ENCODE peak calls at places on chromosome 18, in four cellular contexts. Y is H1, H is IMR-90, L is H9. V is an unnamed sample.

GRCh38 chr18:55319517-55319905 is 268.5 kb downstream of the TCF4 start:
- DNase-seq in Y (no peak), H (peak; percentile 62), L (no peak), V (no peak)

GRCh38 chr18:22505136-22505535 is 87.4 kb upstream of the CTAGE1 start:
- DNase-seq in Y (no peak), H (peak; percentile 32), L (no peak), V (no peak)

GRCh38 chr18:39805218-39805617 is 2149.8 kb upstream of the PIK3C3 start:
- DNase-seq in Y (no peak), H (no peak), L (no peak), V (no peak)

GRCh38 chr18:42765225-42765624 is 350.3 kb downstream of the RIT2 start:
- DNase-seq in Y (no peak), H (no peak), L (no peak), V (no peak)

GRCh38 chr18:79935098-79935480 is 16.4 kb downstream of the SLC66A2 start:
- DNase-seq in Y (no peak), H (no peak), L (peak; percentile 15), V (no peak)

GRCh38 chr18:23703057-23703986 is 14.1 kb downstream of the LAMA3 start:
- DNase-seq in Y (no peak), H (peak; percentile 79), L (no peak), V (peak; percentile 52)

GRCh38 chr18:15165048-15165447 is 417.1 kb downstream of the ANKRD30B start:
- DNase-seq in Y (no peak), H (no peak), L (no peak), V (peak; percentile 0)

GRCh38 chr18:22108674-22109073 is 60.7 kb upstream of the GATA6 start:
- DNase-seq in Y (no peak), H (no peak), L (peak; percentile 42), V (peak; percentile 80)

GRCh38 chr18:61531182-61531581 is 198.0 kb downstream of the CDH20 start:
- DNase-seq in Y (no peak), H (no peak), L (no peak), V (no peak)

GRCh38 chr18:73245345-73245744 is 377.6 kb upstream of the NETO1 start:
- DNase-seq in Y (peak; percentile 47), H (no peak), L (peak; percentile 51), V (peak; percentile 89)

GRCh38 chr18:23452728-23453656 is at the start of gene RIOK3:
- DNase-seq in Y (peak; percentile 96), H (peak; percentile 92), L (peak; percentile 98), V (peak; percentile 99)

GRCh38 chr18:79866889-79867574 is 69.3 kb downstream of the KCNG2 start:
- DNase-seq in Y (no peak), H (peak; percentile 29), L (no peak), V (no peak)

GRCh38 chr18:73340135-73340934 is 472.5 kb upstream of the NETO1 start:
- DNase-seq in Y (no peak), H (peak; percentile 48), L (no peak), V (no peak)

GRCh38 chr18:50879302-50880107 is 587 bp downstream of the ME2 start:
- DNase-seq in Y (no peak), H (peak; percentile 38), L (peak; percentile 39), V (peak; percentile 69)

GRCh38 chr18:14907420-14907819 is 159.4 kb downstream of the ANKRD30B start:
- DNase-seq in Y (no peak), H (no peak), L (no peak), V (no peak)

GRCh38 chr18:79950440-79951341 is 762 bp downstream of the SLC66A2 start:
- DNase-seq in Y (no peak), H (peak; percentile 12), L (peak; percentile 42), V (no peak)

GRCh38 chr18:42976869-42977268 is 138.6 kb downstream of the RIT2 start:
- DNase-seq in Y (no peak), H (no peak), L (no peak), V (peak; percentile 35)

GRCh38 chr18:80259610-80260009 is 12.3 kb upstream of the PARD6G start:
- DNase-seq in Y (no peak), H (no peak), L (no peak), V (no peak)

GRCh38 chr18:61388010-61388409 is 54.8 kb downstream of the CDH20 start:
- DNase-seq in Y (no peak), H (peak; percentile 12), L (no peak), V (no peak)

GRCh38 chr18:73479472-73479871 is 611.7 kb upstream of the NETO1 start:
- DNase-seq in Y (no peak), H (peak; percentile 63), L (no peak), V (peak; percentile 8)

GRCh38 chr18:47512056-47512455 is 260.6 kb upstream of the SKOR2 start:
- DNase-seq in Y (peak; percentile 7), H (no peak), L (no peak), V (no peak)

GRCh38 chr18:11162889-11163288 is 13.5 kb upstream of the PIEZO2 start:
- DNase-seq in Y (no peak), H (no peak), L (no peak), V (peak; percentile 53)

GRCh38 chr18:32358075-32358474 is 112.6 kb downstream of the GAREM1 start:
- DNase-seq in Y (no peak), H (no peak), L (peak; percentile 46), V (peak; percentile 59)

GRCh38 chr18:62325806-62326645 is 916 bp downstream of the TNFRSF11A start:
- DNase-seq in Y (no peak), H (peak; percentile 2), L (no peak), V (peak; percentile 57)

GRCh38 chr18:63141777-63142176 is 177.8 kb downstream of the BCL2 start:
- DNase-seq in Y (no peak), H (no peak), L (no peak), V (no peak)

GRCh38 chr18:14029512-14029911 is 102.7 kb downstream of the ZNF519 start:
- DNase-seq in Y (no peak), H (no peak), L (no peak), V (no peak)

GRCh38 chr18:46068763-46069162 is 3.3 kb downstream of the PSTPIP2 start:
- DNase-seq in Y (peak; percentile 16), H (no peak), L (no peak), V (no peak)
- H2BK5ac ChIP-seq in Y (no peak overlapping the region), H (peak overlapping the region; percentile 84), L (no peak overlapping the region), V (no peak overlapping the region)

DNA sequence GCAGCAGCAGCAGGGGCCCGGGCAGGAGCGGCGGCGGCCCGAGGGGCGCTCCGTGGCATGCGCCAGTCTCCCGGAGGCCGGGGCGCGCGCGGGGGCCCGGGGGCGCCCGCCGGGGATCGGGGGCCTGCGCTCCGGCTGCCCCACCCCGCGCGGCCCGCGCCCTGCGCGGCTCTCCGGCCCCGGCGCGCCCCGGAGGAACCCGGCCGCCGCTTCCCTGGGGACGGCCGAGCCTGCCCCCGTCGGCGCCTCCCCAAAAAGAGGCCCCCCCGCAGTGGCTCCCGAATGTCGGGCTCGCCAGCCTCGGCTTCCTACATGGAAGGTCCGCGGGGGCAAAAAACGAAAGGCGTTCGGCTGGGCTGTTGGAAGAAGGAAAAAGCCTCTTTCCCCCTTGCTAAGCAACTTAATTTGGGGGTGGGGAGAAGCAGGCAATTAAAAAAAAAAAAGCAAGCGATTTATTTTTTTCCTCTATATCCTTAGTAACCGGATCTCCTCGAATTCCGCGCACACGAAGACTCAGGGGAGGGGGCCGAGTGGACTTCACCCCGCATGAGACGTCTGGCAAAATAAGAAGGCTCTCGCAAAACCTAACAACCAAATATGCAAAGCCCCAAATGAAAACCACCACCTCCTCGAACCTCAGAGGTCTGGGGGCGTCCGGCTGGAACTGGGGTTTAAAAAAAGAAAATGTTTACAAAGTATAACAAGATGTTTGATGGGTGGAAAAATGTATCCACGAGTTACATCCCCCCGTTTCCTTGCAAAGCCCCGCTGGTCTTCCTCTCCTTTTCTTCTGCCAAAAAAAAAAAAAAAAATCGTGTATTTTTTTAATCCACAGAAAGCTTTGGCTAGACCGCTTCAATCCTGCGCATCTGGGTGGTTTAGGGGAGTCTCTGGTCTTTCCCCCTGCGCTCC is at the start of gene SMAD7:
- DNase-seq in Y (no peak), H (no peak), L (peak; percentile 22), V (no peak)
- H4K8ac ChIP-seq in Y (peak within 1 kb of the TSS; percentile 88), H (peak within 1 kb of the TSS; percentile 61), L (no peak within 1 kb of the TSS), V (no peak within 1 kb of the TSS)

GRCh38 chr18:3058328-3059191 is 45.6 kb upstream of the LPIN2 start:
- DNase-seq in Y (no peak), H (no peak), L (no peak), V (no peak)
- H4K5ac ChIP-seq in Y (no peak overlapping the region), H (no peak overlapping the region), L (no peak overlapping the region), V (no peak overlapping the region)

GRCh38 chr18:30754846-30755245 is 287.7 kb downstream of the DSC3 start:
- DNase-seq in Y (no peak), H (no peak), L (no peak), V (no peak)
- H2BK5ac ChIP-seq in Y (no peak overlapping the region), H (no peak overlapping the region), L (no peak overlapping the region), V (no peak overlapping the region)

GRCh38 chr18:57624988-57625387 is 3.4 kb upstream of the NARS1 start:
- DNase-seq in Y (no peak), H (peak; percentile 52), L (no peak), V (peak; percentile 21)
- H4K8ac ChIP-seq in Y (no peak overlapping the region), H (peak overlapping the region; percentile 58), L (no peak overlapping the region), V (no peak overlapping the region)

DNA sequence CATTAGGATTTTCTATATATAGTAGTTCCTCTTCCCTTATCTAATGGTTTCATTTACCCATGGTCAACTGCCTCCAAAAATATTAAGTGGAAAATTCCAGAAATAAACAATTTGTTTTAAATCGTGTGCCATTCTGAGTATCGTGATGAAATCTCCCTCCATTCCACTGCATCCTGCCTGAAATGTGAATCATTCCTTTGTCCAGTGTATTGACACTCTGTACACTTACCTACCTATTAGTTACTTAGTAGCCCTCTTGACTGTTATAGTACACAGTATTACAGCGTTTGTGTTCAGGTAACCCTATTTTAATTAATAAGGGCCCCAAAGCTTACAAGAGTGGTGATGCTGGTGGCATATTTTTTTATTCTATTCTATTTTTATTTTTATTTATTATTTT is 26.2 kb downstream of the TAF4B start:
- DNase-seq in Y (no peak), H (no peak), L (no peak), V (no peak)
- H4K5ac ChIP-seq in Y (no peak overlapping the region), H (no peak overlapping the region), L (no peak overlapping the region), V (no peak overlapping the region)

GRCh38 chr18:9535430-9535972 is 60.2 kb downstream of the RALBP1 start:
- DNase-seq in Y (no peak), H (peak; percentile 96), L (no peak), V (no peak)
- H2BK5ac ChIP-seq in Y (no peak overlapping the region), H (peak overlapping the region; percentile 73), L (no peak overlapping the region), V (no peak overlapping the region)

DNA sequence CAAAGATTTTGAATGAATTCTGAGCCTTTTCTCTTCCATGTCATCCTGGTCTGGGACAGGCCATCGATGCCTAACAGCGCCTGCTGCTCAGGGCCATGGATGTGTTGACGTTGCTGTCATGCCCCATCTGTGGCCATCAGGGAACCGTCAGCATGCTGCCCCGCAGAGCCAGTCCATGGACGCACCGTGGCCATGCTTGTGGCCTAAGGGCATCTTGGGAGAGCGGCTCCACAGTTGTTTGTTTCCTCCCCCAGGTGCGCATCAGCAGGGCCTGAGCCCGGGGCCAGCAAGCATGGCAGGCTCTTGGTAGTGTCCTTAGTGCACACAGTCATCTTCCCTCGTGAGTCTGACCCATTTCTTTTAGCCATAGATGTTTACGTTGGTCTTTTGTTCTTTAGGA is 142.7 kb downstream of the VAPA start:
- DNase-seq in Y (no peak), H (no peak), L (no peak), V (no peak)
- H4K8ac ChIP-seq in Y (no peak overlapping the region), H (peak overlapping the region; percentile 93), L (no peak overlapping the region), V (no peak overlapping the region)

GRCh38 chr18:37507239-37507638 is 58.4 kb downstream of the CELF4 start:
- DNase-seq in Y (no peak), H (no peak), L (no peak), V (no peak)
- H4K5ac ChIP-seq in Y (no peak overlapping the region), H (no peak overlapping the region), L (no peak overlapping the region), V (no peak overlapping the region)